ENCODE peak calls at places on chromosome 15, in eight cellular contexts. N is uterus, P is sigmoid colon, K is mammary epithelial cell, J is IMR-90, V is BE2C, T is transverse colon, U is ovary. O is an unnamed sample. For H3K4me1, the result is how much of the 10 kb centered on the place peaks cover.

GRCh38 chr15:71743861-71744382 is 66.4 kb upstream of the NR2E3 start:
- DNase-seq in N (peak), P (no peak), K (peak), J (peak), V (peak), T (peak), U (peak), O (peak)

GRCh38 chr15:95350908-95351307 is 979.6 kb upstream of the NR2F2 start:
- DNase-seq in N (no peak), P (no peak), K (no peak), J (no peak), V (no peak), T (no peak), U (no peak), O (no peak)

GRCh38 chr15:98800437-98801233 is 152.3 kb downstream of the IGF1R start:
- DNase-seq in N (peak), P (peak), K (peak), J (peak), V (peak), T (peak), U (no peak), O (peak)

GRCh38 chr15:31483053-31483923 is 156.7 kb downstream of the KLF13 start:
- DNase-seq in N (no peak), P (no peak), K (no peak), J (no peak), V (no peak), T (no peak), U (no peak), O (no peak)

GRCh38 chr15:101396484-101397261 is 92.8 kb downstream of the PCSK6 start:
- DNase-seq in N (no peak), P (no peak), K (no peak), J (no peak), V (no peak), T (no peak), U (no peak), O (no peak)

GRCh38 chr15:74821091-74821789 is 5.2 kb upstream of the CPLX3 start:
- DNase-seq in N (no peak), P (no peak), K (peak), J (no peak), V (peak), T (no peak), U (no peak), O (no peak)

GRCh38 chr15:91482799-91483198 is 370.7 kb upstream of the SLCO3A1 start:
- DNase-seq in N (no peak), P (no peak), K (no peak), J (no peak), V (no peak), T (no peak), U (no peak), O (no peak)

GRCh38 chr15:37289109-37289765 is 188.9 kb upstream of the MEIS2 start:
- DNase-seq in N (no peak), P (no peak), K (peak), J (peak), V (peak), T (no peak), U (no peak), O (no peak)

GRCh38 chr15:48603123-48603500 is 42.4 kb downstream of the FBN1 start:
- DNase-seq in N (no peak), P (no peak), K (no peak), J (no peak), V (no peak), T (no peak), U (no peak), O (no peak)

GRCh38 chr15:42053010-42053409 is 32.2 kb upstream of the PLA2G4E start:
- DNase-seq in N (no peak), P (no peak), K (no peak), J (no peak), V (no peak), T (no peak), U (no peak), O (no peak)

GRCh38 chr15:40242216-40242599 is 3.3 kb downstream of the PAK6 start:
- DNase-seq in N (no peak), P (peak), K (no peak), J (no peak), V (no peak), T (no peak), U (no peak), O (no peak)

GRCh38 chr15:34951993-34952392 is 17.5 kb downstream of the AQR start:
- DNase-seq in N (no peak), P (no peak), K (no peak), J (no peak), V (no peak), T (no peak), U (no peak), O (no peak)

GRCh38 chr15:58467722-58468436 is 36.1 kb downstream of the LIPC start:
- DNase-seq in N (no peak), P (no peak), K (no peak), J (no peak), V (no peak), T (no peak), U (peak), O (no peak)

GRCh38 chr15:40085225-40085624 is 23.5 kb downstream of the BMF start:
- DNase-seq in N (no peak), P (no peak), K (no peak), J (peak), V (no peak), T (no peak), U (no peak), O (no peak)

GRCh38 chr15:34682673-34683072 is 72.1 kb downstream of the GJD2 start:
- DNase-seq in N (no peak), P (no peak), K (peak), J (peak), V (no peak), T (no peak), U (no peak), O (no peak)

GRCh38 chr15:74982183-74982582 is 13.2 kb upstream of the SCAMP5 start:
- DNase-seq in N (no peak), P (no peak), K (no peak), J (no peak), V (no peak), T (no peak), U (no peak), O (no peak)

GRCh38 chr15:31024330-31024729 is 32.9 kb upstream of the MTMR10 start:
- DNase-seq in N (no peak), P (no peak), K (peak), J (peak), V (no peak), T (no peak), U (no peak), O (no peak)

GRCh38 chr15:40407343-40407990 is 1.9 kb downstream of the IVD start:
- DNase-seq in N (no peak), P (no peak), K (no peak), J (no peak), V (no peak), T (no peak), U (no peak), O (no peak)

GRCh38 chr15:95259965-95260364 is 1028.6 kb downstream of the MCTP2 start:
- DNase-seq in N (no peak), P (no peak), K (peak), J (no peak), V (no peak), T (no peak), U (peak), O (no peak)

DNA sequence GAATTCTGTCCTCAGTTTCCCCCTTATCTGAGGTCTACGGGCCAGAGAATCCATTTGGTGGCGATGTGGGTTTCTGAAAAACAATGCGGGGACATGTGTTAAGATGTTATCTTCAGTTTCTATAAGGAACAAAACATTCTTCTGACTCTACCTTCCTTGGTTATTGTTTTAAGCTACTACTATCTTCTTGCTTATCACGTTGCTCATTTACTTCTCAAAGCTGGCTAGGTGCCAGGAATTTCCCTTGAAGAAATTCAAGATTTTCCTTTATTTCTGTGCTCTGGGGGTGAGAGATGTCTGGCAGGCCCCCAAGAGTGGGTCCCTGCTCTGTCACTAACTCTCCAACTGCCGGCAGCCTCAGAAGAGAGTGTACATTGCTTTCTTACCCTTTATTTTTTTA is 119.8 kb downstream of the RYR3 start:
- DNase-seq in N (no peak), P (no peak), K (no peak), J (no peak), V (no peak), T (no peak), U (no peak), O (no peak)
- TF ChIP-seq CTCF in N (no peak), P (no peak), K (no peak), J (no peak), V (no peak), T (no peak), U (no peak), O (no peak)

DNA sequence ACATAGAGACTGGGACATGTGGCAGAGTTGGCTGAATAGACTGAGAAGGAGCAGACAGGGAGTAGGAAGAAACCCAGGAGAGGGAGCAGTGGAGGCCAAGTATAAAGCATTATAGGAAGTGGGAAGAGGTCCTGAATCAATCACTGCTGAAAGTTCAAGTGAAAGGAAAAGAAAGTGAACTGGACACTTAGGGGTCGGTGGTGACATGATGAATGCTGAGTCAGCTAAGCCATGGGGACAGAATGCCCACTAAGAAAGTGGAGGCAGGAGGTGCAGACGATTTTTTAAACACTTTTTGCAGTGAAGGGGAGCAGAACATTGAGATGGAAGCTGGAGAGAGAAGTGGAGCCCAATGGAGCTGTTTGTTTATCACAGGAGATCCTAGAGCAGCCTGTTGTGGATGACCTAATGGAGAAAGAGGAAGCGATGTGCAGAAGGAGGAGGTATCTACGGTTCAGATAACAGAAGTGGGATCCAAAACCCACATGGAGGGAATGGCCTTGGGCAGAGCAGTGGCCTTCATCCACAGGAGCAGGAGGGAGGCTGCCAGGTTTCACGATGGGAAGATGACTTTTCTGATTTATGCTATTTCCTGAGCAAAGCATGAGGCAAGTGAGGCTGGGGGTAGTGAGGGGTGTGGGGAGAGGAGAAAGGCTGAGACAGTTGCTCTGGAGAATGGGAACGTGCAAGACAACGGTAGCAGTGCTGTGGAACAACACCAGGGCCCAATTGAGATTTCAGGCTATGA is 208.2 kb downstream of the RPLP1 start:
- DNase-seq in N (no peak), P (no peak), K (no peak), J (no peak), V (no peak), T (no peak), U (no peak), O (no peak)
- H3K4me1 ChIP-seq in N (under half), P (under half), K (under half), J (under half), V (under half), T (under half), U (under half), O (under half)

GRCh38 chr15:43881944-43882343 is 55.1 kb downstream of the WDR76 start:
- DNase-seq in N (no peak), P (no peak), K (no peak), J (no peak), V (no peak), T (no peak), U (no peak), O (no peak)
- TF ChIP-seq CTCF in N (no peak), P (no peak), K (peak), J (peak), V (peak), T (peak), U (no peak), O (no peak)

GRCh38 chr15:63382966-63383710 is 1.5 kb upstream of the CA12 start:
- DNase-seq in N (no peak), P (no peak), K (no peak), J (peak), V (no peak), T (no peak), U (no peak), O (no peak)
- H3K4me1 ChIP-seq in N (under half), P (under half), K (half or more), J (under half), V (under half), T (under half), U (under half), O (under half)

DNA sequence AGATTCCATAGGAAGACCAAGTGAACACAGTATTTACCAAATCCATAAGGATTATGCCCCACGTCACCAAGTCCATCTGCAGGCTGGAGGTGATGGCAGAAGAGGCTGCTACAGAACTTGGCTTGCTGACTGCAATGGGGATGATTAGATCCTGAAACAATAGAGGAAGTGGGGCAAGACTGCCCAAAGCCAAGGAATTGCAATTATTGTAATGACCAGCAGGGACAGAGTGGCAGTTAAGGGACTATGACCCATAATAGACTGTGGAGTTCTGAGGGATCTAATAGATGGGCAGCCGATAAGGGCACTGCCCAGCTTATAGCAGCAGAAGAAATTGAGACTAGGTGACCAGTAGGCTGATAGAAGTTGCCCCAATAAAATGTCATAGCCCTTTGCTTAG is 108.4 kb downstream of the MINAR1 start:
- DNase-seq in N (no peak), P (no peak), K (no peak), J (no peak), V (no peak), T (no peak), U (no peak), O (no peak)
- TF ChIP-seq CTCF in N (no peak), P (no peak), K (no peak), J (no peak), V (peak), T (no peak), U (no peak), O (no peak)

GRCh38 chr15:67143646-67144045 is 78.2 kb downstream of the SMAD3 start:
- DNase-seq in N (peak), P (peak), K (no peak), J (no peak), V (no peak), T (no peak), U (peak), O (no peak)
- H3K4me1 ChIP-seq in N (under half), P (half or more), K (half or more), J (half or more), V (under half), T (half or more), U (under half), O (under half)

GRCh38 chr15:29018406-29018805 is 132.6 kb downstream of the APBA2 start:
- DNase-seq in N (no peak), P (no peak), K (no peak), J (no peak), V (no peak), T (no peak), U (no peak), O (no peak)
- TF ChIP-seq CTCF in N (no peak), P (no peak), K (no peak), J (no peak), V (no peak), T (no peak), U (no peak), O (no peak)

GRCh38 chr15:92904832-92905640 is 4.9 kb downstream of the CHD2 start:
- DNase-seq in N (no peak), P (no peak), K (peak), J (no peak), V (no peak), T (no peak), U (no peak), O (no peak)
- H3K4me1 ChIP-seq in N (under half), P (half or more), K (under half), J (under half), V (under half), T (half or more), U (under half), O (under half)

O was measured in lung.